ENCODE peak calls at places on chromosomes 13 and 19, in five cellular contexts. One of them, this sample, is unnamed.
A peak's percentile ranks its signal among the peaks of the same experiment; 100 is the strongest.

GRCh38 chr19:35830986-35831385 is 18.3 kb upstream of the PRODH2 start:
- DNase-seq in hippocampal formation: no peak
- DNase-seq in PC-9: no peak
- DNase-seq in posterior cingulate gyrus: no peak
- DNase-seq in left ventricle myocardium inferior: no peak
- DNase-seq in this sample: no peak

GRCh38 chr13:26095338-26095737 is 43.5 kb upstream of the SHISA2 start:
- DNase-seq in hippocampal formation: no peak
- DNase-seq in PC-9: no peak
- DNase-seq in posterior cingulate gyrus: no peak
- DNase-seq in left ventricle myocardium inferior: no peak
- DNase-seq in this sample: no peak

GRCh38 chr19:6378036-6378435 is 2.3 kb upstream of the PSPN start:
- DNase-seq in hippocampal formation: no peak
- DNase-seq in PC-9: no peak
- DNase-seq in posterior cingulate gyrus: no peak
- DNase-seq in left ventricle myocardium inferior: no peak
- DNase-seq in this sample: peak; percentile 92

GRCh38 chr13:71021810-71022422 is 845.1 kb downstream of the DACH1 start:
- DNase-seq in hippocampal formation: no peak
- DNase-seq in PC-9: no peak
- DNase-seq in posterior cingulate gyrus: no peak
- DNase-seq in left ventricle myocardium inferior: no peak
- DNase-seq in this sample: no peak

GRCh38 chr13:47457631-47458030 is 543.4 kb downstream of the SUCLA2 start:
- DNase-seq in hippocampal formation: no peak
- DNase-seq in PC-9: no peak
- DNase-seq in posterior cingulate gyrus: no peak
- DNase-seq in left ventricle myocardium inferior: no peak
- DNase-seq in this sample: no peak

GRCh38 chr19:49430678-49431329 is 5.6 kb downstream of the GFY start:
- DNase-seq in hippocampal formation: no peak
- DNase-seq in PC-9: no peak
- DNase-seq in posterior cingulate gyrus: no peak
- DNase-seq in left ventricle myocardium inferior: no peak
- DNase-seq in this sample: no peak

GRCh38 chr13:31031482-31031881 is 99.0 kb downstream of the TEX26 start:
- DNase-seq in hippocampal formation: no peak
- DNase-seq in PC-9: no peak
- DNase-seq in posterior cingulate gyrus: no peak
- DNase-seq in left ventricle myocardium inferior: no peak
- DNase-seq in this sample: no peak

GRCh38 chr13:101433895-101434294 is 17.6 kb upstream of the NALCN start:
- DNase-seq in hippocampal formation: no peak
- DNase-seq in PC-9: no peak
- DNase-seq in posterior cingulate gyrus: no peak
- DNase-seq in left ventricle myocardium inferior: no peak
- DNase-seq in this sample: no peak

GRCh38 chr13:41546372-41547252 is 89.3 kb downstream of the RGCC start:
- DNase-seq in hippocampal formation: no peak
- DNase-seq in PC-9: peak; percentile 16
- DNase-seq in posterior cingulate gyrus: no peak
- DNase-seq in left ventricle myocardium inferior: no peak
- DNase-seq in this sample: no peak

GRCh38 chr13:90492872-90493271 is 854.6 kb upstream of the MIR17HG start:
- DNase-seq in hippocampal formation: no peak
- DNase-seq in PC-9: no peak
- DNase-seq in posterior cingulate gyrus: no peak
- DNase-seq in left ventricle myocardium inferior: no peak
- DNase-seq in this sample: no peak

GRCh38 chr19:6521718-6522646 is 8.8 kb upstream of the TNFSF9 start:
- DNase-seq in hippocampal formation: no peak
- DNase-seq in PC-9: no peak
- DNase-seq in posterior cingulate gyrus: no peak
- DNase-seq in left ventricle myocardium inferior: no peak
- DNase-seq in this sample: peak; percentile 21

GRCh38 chr13:28037399-28037798 is 48.9 kb upstream of the URAD start:
- DNase-seq in hippocampal formation: no peak
- DNase-seq in PC-9: no peak
- DNase-seq in posterior cingulate gyrus: no peak
- DNase-seq in left ventricle myocardium inferior: no peak
- DNase-seq in this sample: no peak

GRCh38 chr13:43487885-43488284 is 298.9 kb downstream of the ENOX1 start:
- DNase-seq in hippocampal formation: no peak
- DNase-seq in PC-9: no peak
- DNase-seq in posterior cingulate gyrus: no peak
- DNase-seq in left ventricle myocardium inferior: no peak
- DNase-seq in this sample: no peak

GRCh38 chr13:74128171-74128767 is 5.9 kb downstream of the KLF12 start:
- DNase-seq in hippocampal formation: no peak
- DNase-seq in PC-9: no peak
- DNase-seq in posterior cingulate gyrus: no peak
- DNase-seq in left ventricle myocardium inferior: no peak
- DNase-seq in this sample: no peak

GRCh38 chr19:48139053-48139452 is 28.4 kb upstream of the PLA2G4C start:
- DNase-seq in hippocampal formation: no peak
- DNase-seq in PC-9: no peak
- DNase-seq in posterior cingulate gyrus: no peak
- DNase-seq in left ventricle myocardium inferior: no peak
- DNase-seq in this sample: no peak

GRCh38 chr19:3687774-3688706 is 12.2 kb downstream of the PIP5K1C start:
- DNase-seq in hippocampal formation: no peak
- DNase-seq in PC-9: no peak
- DNase-seq in posterior cingulate gyrus: no peak
- DNase-seq in left ventricle myocardium inferior: no peak
- DNase-seq in this sample: peak; percentile 91

GRCh38 chr13:100106005-100106404 is 17.1 kb downstream of the PCCA start:
- DNase-seq in hippocampal formation: no peak
- DNase-seq in PC-9: no peak
- DNase-seq in posterior cingulate gyrus: no peak
- DNase-seq in left ventricle myocardium inferior: no peak
- DNase-seq in this sample: no peak

GRCh38 chr13:37681295-37682032 is 82.9 kb upstream of the POSTN start:
- DNase-seq in hippocampal formation: no peak
- DNase-seq in PC-9: no peak
- DNase-seq in posterior cingulate gyrus: no peak
- DNase-seq in left ventricle myocardium inferior: no peak
- DNase-seq in this sample: no peak

GRCh38 chr19:30648321-30648720 is 276.1 kb downstream of the ZNF536 start:
- DNase-seq in hippocampal formation: peak; percentile 48
- DNase-seq in PC-9: no peak
- DNase-seq in posterior cingulate gyrus: no peak
- DNase-seq in left ventricle myocardium inferior: no peak
- DNase-seq in this sample: no peak

GRCh38 chr13:23007430-23007829 is 173.3 kb upstream of the SGCG start:
- DNase-seq in hippocampal formation: no peak
- DNase-seq in PC-9: no peak
- DNase-seq in posterior cingulate gyrus: no peak
- DNase-seq in left ventricle myocardium inferior: peak; percentile 36
- DNase-seq in this sample: no peak

GRCh38 chr13:48891586-48891985 is 84.1 kb upstream of the FNDC3A start:
- DNase-seq in hippocampal formation: no peak
- DNase-seq in PC-9: peak; percentile 16
- DNase-seq in posterior cingulate gyrus: no peak
- DNase-seq in left ventricle myocardium inferior: no peak
- DNase-seq in this sample: peak; percentile 63

GRCh38 chr13:38944219-38944618 is 46.4 kb downstream of the STOML3 start:
- DNase-seq in hippocampal formation: no peak
- DNase-seq in PC-9: no peak
- DNase-seq in posterior cingulate gyrus: no peak
- DNase-seq in left ventricle myocardium inferior: no peak
- DNase-seq in this sample: no peak

GRCh38 chr13:74301200-74302063 is 167.2 kb upstream of the KLF12 start:
- DNase-seq in hippocampal formation: no peak
- DNase-seq in PC-9: no peak
- DNase-seq in posterior cingulate gyrus: no peak
- DNase-seq in left ventricle myocardium inferior: no peak
- DNase-seq in this sample: peak; percentile 11

GRCh38 chr19:54209058-54209747 is 8.5 kb downstream of the RPS9 start:
- DNase-seq in hippocampal formation: no peak
- DNase-seq in PC-9: peak; percentile 25
- DNase-seq in posterior cingulate gyrus: no peak
- DNase-seq in left ventricle myocardium inferior: no peak
- DNase-seq in this sample: peak; percentile 48

GRCh38 chr19:58374200-58374599 is 6.6 kb downstream of the ZNF837 start:
- DNase-seq in hippocampal formation: no peak
- DNase-seq in PC-9: no peak
- DNase-seq in posterior cingulate gyrus: no peak
- DNase-seq in left ventricle myocardium inferior: no peak
- DNase-seq in this sample: no peak

GRCh38 chr13:48001127-48001881 is at the start of gene SUCLA2:
- DNase-seq in hippocampal formation: peak; percentile 86
- DNase-seq in PC-9: peak; percentile 90
- DNase-seq in posterior cingulate gyrus: peak; percentile 84
- DNase-seq in left ventricle myocardium inferior: peak; percentile 91
- DNase-seq in this sample: peak; percentile 94

GRCh38 chr13:49248433-49249002 is 793 bp downstream of the CDADC1 start:
- DNase-seq in hippocampal formation: no peak
- DNase-seq in PC-9: peak; percentile 5
- DNase-seq in posterior cingulate gyrus: no peak
- DNase-seq in left ventricle myocardium inferior: no peak
- DNase-seq in this sample: peak; percentile 8

GRCh38 chr13:22915442-22916082 is 265.2 kb upstream of the SGCG start:
- DNase-seq in hippocampal formation: peak; percentile 34
- DNase-seq in PC-9: no peak
- DNase-seq in posterior cingulate gyrus: peak; percentile 65
- DNase-seq in left ventricle myocardium inferior: peak; percentile 38
- DNase-seq in this sample: peak; percentile 57